ENCODE peak calls at places on chromosome 6, in ten cellular contexts. N is IMR-90, W is AG04450, Z is natural killer cell, T is activated B cell treated with CpG ODN at 0.5 μM for 24 hours, U is astrocyte of the cerebellum, M is adrenal gland, A is mucosa of descending colon, Y is pancreas, F is heart left ventricle. D is an unnamed sample.
A peak's percentile ranks its signal among the peaks of the same experiment; 100 is the strongest.

GRCh38 chr6:35011096-35012041 is 122.3 kb downstream of the ANKS1A start:
- DNase-seq in F (no peak), M (no peak), W (no peak), Y (no peak), U (no peak), A (no peak), T (no peak), N (no peak), Z (no peak), D (no peak)

GRCh38 chr6:114747995-114748625 is 405.3 kb upstream of the HS3ST5 start:
- DNase-seq in T (no peak), M (peak; percentile 47), Z (no peak), Y (peak; percentile 44), A (no peak), N (peak; percentile 45), U (peak; percentile 62), W (peak; percentile 2), F (peak; percentile 27), D (peak; percentile 39)

GRCh38 chr6:31158863-31159855 is 770 bp downstream of the TCF19 start:
- DNase-seq in Y (no peak), W (no peak), F (no peak), N (no peak), M (no peak), A (peak; percentile 68), Z (no peak), U (no peak), T (no peak), D (no peak)

GRCh38 chr6:158312672-158313397 is 570 bp downstream of the TULP4 start:
- DNase-seq in M (no peak), F (no peak), U (no peak), W (no peak), Y (no peak), N (no peak), A (no peak), Z (no peak), T (no peak), D (no peak)

GRCh38 chr6:155309150-155309549 is 5.1 kb downstream of the TFB1M start:
- DNase-seq in M (no peak), F (no peak), W (no peak), A (no peak), Z (no peak), Y (no peak), U (no peak), N (peak; percentile 23), T (no peak), D (no peak)

GRCh38 chr6:91081452-91082067 is 494.7 kb upstream of the MAP3K7 start:
- DNase-seq in N (peak; percentile 52), Z (no peak), A (no peak), F (no peak), M (no peak), W (peak; percentile 13), T (no peak), Y (no peak), U (peak; percentile 70), D (no peak)

GRCh38 chr6:37489697-37490336 is 9.9 kb downstream of the CCDC167 start:
- DNase-seq in F (no peak), W (no peak), M (no peak), Y (no peak), N (no peak), Z (no peak), T (no peak), U (no peak), A (no peak), D (no peak)

GRCh38 chr6:106159531-106159940 is 73.4 kb downstream of the PRDM1 start:
- DNase-seq in M (no peak), W (peak; percentile 54), U (peak; percentile 91), T (no peak), N (peak; percentile 93), A (no peak), Y (no peak), F (no peak), Z (no peak), D (no peak)

GRCh38 chr6:140415266-140415665 is 1040.8 kb upstream of the CITED2 start:
- DNase-seq in Y (no peak), T (no peak), A (no peak), M (no peak), W (no peak), U (no peak), Z (no peak), F (no peak), N (no peak), D (no peak)

GRCh38 chr6:40706222-40706621 is 119.1 kb upstream of the LRFN2 start:
- DNase-seq in A (no peak), N (no peak), Y (no peak), W (no peak), Z (no peak), T (no peak), U (no peak), M (no peak), F (no peak), D (no peak)

DNA sequence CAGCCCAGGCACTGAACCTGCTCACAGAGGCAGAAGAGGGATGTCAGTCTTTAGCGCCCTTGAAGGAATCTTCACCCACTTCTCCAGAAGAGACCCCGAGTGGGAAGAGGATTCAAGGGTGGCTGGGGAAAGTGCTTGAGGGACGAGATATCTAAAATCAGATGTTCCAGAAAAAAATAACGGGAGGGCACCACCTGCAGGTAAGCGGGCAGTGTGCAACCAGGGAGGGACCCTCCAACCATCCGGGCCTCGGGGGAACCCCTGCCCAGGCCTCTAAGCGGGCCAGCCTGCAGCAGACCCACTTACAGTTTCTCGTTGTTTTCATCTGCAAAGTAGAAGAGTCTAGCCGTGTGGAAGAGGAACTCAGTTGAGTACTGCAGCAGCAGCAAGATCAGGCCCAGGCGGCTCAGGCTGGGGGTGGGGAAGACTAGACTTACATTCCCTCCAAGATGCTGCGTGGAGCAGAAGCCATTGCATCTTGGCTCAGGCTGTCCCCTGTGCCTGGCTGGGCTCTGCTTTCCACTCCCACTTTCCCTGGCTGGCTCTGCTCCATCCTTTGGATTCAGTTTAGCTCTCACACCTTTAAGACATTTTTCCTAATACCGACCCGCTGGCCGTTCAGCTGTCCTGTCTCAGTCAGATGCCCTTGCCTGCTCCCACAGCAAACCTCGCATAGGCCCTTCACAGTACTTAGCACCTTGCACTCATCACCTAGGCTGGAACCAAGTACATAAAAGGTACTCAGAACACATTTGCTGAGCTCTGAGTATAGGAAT is 70.9 kb downstream of the TRAM2 start:
- DNase-seq in N (no peak), W (no peak), Y (no peak), U (no peak), A (no peak), Z (no peak), M (no peak), T (no peak), F (no peak), D (no peak)
- TF ChIP-seq CTCF in N (no peak), W (peak; percentile 13), Y (no peak), U (no peak), A (no peak), Z (no peak), M (no peak), T (no peak), F (no peak), D (no peak)

GRCh38 chr6:129733290-129733689 is 23.3 kb upstream of the ARHGAP18 start:
- DNase-seq in T (no peak), N (no peak), Z (no peak), F (no peak), A (no peak), Y (no peak), M (no peak), W (no peak), U (no peak), D (no peak)
- TF ChIP-seq CTCF in T (no peak), N (no peak), Z (no peak), F (no peak), A (no peak), Y (no peak), M (no peak), W (no peak), U (no peak), D (no peak)

DNA sequence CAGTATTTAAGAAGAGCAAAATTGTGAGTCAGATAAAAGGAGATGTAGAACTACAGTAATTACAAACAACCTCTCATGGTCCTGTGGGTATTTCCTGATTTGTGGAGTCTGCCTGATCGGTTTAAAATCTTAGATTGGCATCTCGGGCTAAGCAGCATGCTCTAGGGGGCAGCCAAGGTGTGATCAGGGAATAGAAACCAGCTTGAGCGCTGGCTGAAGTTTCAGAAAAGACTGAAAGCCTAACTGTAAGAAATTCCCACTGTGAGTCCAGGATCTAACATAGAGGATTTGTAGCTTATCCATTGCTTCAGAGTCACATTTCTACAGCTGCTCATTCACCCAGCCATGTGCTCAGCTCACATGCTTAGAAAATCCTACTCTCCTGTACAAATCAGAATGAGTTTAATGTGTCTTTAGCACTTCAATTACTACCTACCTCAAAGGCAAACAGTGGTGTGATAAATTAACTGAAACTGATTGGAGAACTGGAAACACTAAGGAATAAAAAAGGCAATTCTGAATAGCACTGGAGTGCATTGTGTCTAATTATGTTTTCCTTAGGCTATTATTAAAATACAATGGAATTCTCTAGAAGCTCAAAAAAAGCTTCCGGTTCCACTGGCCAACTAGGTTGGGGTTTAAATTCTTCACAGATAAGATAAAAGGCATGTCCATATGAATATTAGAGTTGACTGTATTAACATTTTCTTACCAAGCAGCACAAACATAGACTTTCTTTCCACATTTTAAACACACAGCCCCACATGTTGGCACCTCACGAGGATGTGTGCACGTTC is 73.8 kb upstream of the MPC1 start:
- DNase-seq in W (no peak), Z (no peak), U (peak; percentile 11), F (no peak), T (no peak), N (peak; percentile 5), M (no peak), A (no peak), Y (no peak), D (no peak)
- TF ChIP-seq CTCF in W (peak; percentile 39), Z (no peak), U (peak; percentile 46), F (peak; percentile 23), T (no peak), N (peak; percentile 16), M (no peak), A (no peak), Y (no peak), D (peak; percentile 28)

DNA sequence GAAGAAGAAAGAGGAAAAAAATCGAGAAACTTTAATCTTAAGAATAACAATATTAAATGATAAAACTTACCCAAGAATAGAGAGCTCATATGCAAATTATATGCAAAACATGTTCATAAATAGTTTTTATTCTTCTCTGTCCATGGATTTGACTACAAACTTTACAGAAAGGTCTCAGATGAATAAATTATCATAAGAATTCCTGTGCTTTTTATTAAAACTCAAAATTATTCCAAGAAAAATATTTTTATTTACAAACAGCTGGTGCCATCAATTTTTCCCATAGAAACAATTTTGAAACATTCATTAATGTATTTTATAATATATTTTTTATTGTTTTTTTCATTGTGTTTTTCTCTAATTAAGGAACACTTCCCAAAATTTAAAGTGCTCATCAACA is 12.1 kb downstream of the MYB start:
- DNase-seq in T (no peak), A (no peak), Y (no peak), U (no peak), N (no peak), W (no peak), M (no peak), Z (no peak), F (no peak), D (no peak)
- TF ChIP-seq CTCF in T (no peak), A (no peak), Y (no peak), U (no peak), N (no peak), W (no peak), M (no peak), Z (no peak), F (no peak), D (no peak)

D was measured in lower lobe of right lung.